ENCODE peak calls at places on chromosome 2, in seven cellular contexts. O, L, H, E, Q, C and K are unnamed samples.

GRCh38 chr2:33337385-33337784 is 139.1 kb upstream of the RASGRP3 start:
- DNase-seq in Q (no peak), H (no peak), E (no peak), O (no peak), L (no peak), C (no peak), K (no peak)

GRCh38 chr2:192148620-192149321 is 46.0 kb downstream of the TMEFF2 start:
- DNase-seq in H (no peak), L (peak; percentile 49), C (no peak), O (no peak), E (no peak), Q (no peak), K (no peak)

GRCh38 chr2:127275356-127275755 is 18.6 kb downstream of the ERCC3 start:
- DNase-seq in O (no peak), L (no peak), Q (no peak), C (no peak), H (no peak), E (no peak), K (no peak)

GRCh38 chr2:47654790-47655562 is 128.0 kb upstream of the MSH6 start:
- DNase-seq in L (no peak), Q (no peak), C (peak; percentile 60), O (no peak), H (no peak), E (no peak), K (no peak)

GRCh38 chr2:75140288-75140687 is 59.0 kb downstream of the TACR1 start:
- DNase-seq in O (no peak), H (no peak), Q (no peak), L (no peak), E (no peak), C (no peak), K (no peak)

GRCh38 chr2:209426432-209426831 is 2.6 kb downstream of the MAP2 start:
- DNase-seq in Q (peak; percentile 9), C (no peak), L (no peak), H (no peak), O (peak; percentile 56), E (no peak), K (no peak)

GRCh38 chr2:193350509-193350908 is 1155.8 kb upstream of the TMEFF2 start:
- DNase-seq in Q (no peak), C (no peak), E (no peak), L (no peak), H (no peak), O (no peak), K (no peak)

GRCh38 chr2:72757177-72757775 is 68.6 kb downstream of the EXOC6B start:
- DNase-seq in H (no peak), L (peak; percentile 76), Q (peak; percentile 45), E (peak; percentile 63), C (no peak), O (peak; percentile 85), K (peak; percentile 100)

GRCh38 chr2:100610381-100610831 is 47.6 kb downstream of the PDCL3 start:
- DNase-seq in Q (peak; percentile 80), O (peak; percentile 70), E (peak; percentile 69), C (no peak), H (peak; percentile 38), L (peak; percentile 49), K (peak; percentile 36)

GRCh38 chr2:102346381-102347130 is 9.0 kb upstream of the IL18R1 start:
- DNase-seq in E (no peak), O (no peak), L (no peak), C (no peak), H (no peak), Q (no peak), K (no peak)

GRCh38 chr2:205237524-205237923 is 444.8 kb upstream of the NRP2 start:
- DNase-seq in O (no peak), C (no peak), L (no peak), E (no peak), H (no peak), Q (no peak), K (no peak)

GRCh38 chr2:60629801-60630385 is 76.4 kb upstream of the BCL11A start:
- DNase-seq in H (no peak), L (no peak), Q (no peak), C (no peak), O (no peak), E (no peak), K (no peak)

GRCh38 chr2:103361712-103362111 is 599.9 kb downstream of the TMEM182 start:
- DNase-seq in Q (peak; percentile 15), L (no peak), O (no peak), H (no peak), C (no peak), E (peak; percentile 45), K (no peak)

GRCh38 chr2:102604754-102605153 is 14.6 kb upstream of the SLC9A2 start:
- DNase-seq in O (peak; percentile 4), H (no peak), L (no peak), E (no peak), Q (no peak), C (no peak), K (no peak)

GRCh38 chr2:214379227-214379626 is 31.6 kb upstream of the VWC2L start:
- DNase-seq in H (no peak), Q (no peak), O (no peak), L (peak; percentile 4), C (no peak), E (no peak), K (no peak)

GRCh38 chr2:69205491-69205890 is 181.5 kb downstream of the GFPT1 start:
- DNase-seq in E (no peak), L (no peak), O (no peak), Q (no peak), H (no peak), C (no peak), K (no peak)

GRCh38 chr2:112827786-112828185 is 8.8 kb downstream of the IL1B start:
- DNase-seq in C (no peak), H (no peak), L (no peak), O (no peak), E (no peak), Q (no peak), K (no peak)

GRCh38 chr2:99598435-99598834 is 108.6 kb upstream of the REV1 start:
- DNase-seq in Q (no peak), E (peak; percentile 41), L (no peak), H (no peak), O (no peak), C (no peak), K (no peak)

GRCh38 chr2:203763425-203764272 is 57.2 kb downstream of the CD28 start:
- DNase-seq in L (no peak), C (no peak), O (no peak), H (no peak), Q (no peak), E (no peak), K (no peak)

GRCh38 chr2:203774760-203775159 is 68.3 kb downstream of the CD28 start:
- DNase-seq in Q (no peak), H (no peak), O (no peak), E (no peak), C (no peak), L (peak; percentile 54), K (no peak)

GRCh38 chr2:142310530-142310929 is 179.7 kb upstream of the LRP1B start:
- DNase-seq in Q (no peak), E (no peak), H (no peak), C (no peak), O (no peak), L (no peak), K (no peak)

GRCh38 chr2:96423281-96423680 is 81.9 kb downstream of the NEURL3 start:
- DNase-seq in E (no peak), Q (no peak), O (no peak), L (no peak), H (no peak), C (no peak), K (no peak)

GRCh38 chr2:28661589-28662001 is 90.0 kb upstream of the PPP1CB start:
- DNase-seq in H (no peak), E (no peak), C (no peak), Q (peak; percentile 63), L (peak; percentile 88), O (peak; percentile 52), K (no peak)
- TF ChIP-seq RAD21 in H (no peak), E (no peak), C (no peak), Q (peak; percentile 41), L (no peak), O (no peak), K (no peak)

GRCh38 chr2:11129598-11130449 is 25.4 kb upstream of the SLC66A3 start:
- DNase-seq in Q (peak; percentile 96), C (no peak), H (peak; percentile 65), L (no peak), E (peak; percentile 85), O (peak; percentile 74), K (peak; percentile 62)
- TF ChIP-seq RAD21 in Q (peak; percentile 68), C (peak; percentile 53), H (no peak), L (no peak), E (peak; percentile 66), O (peak; percentile 74), K (peak; percentile 76)

DNA sequence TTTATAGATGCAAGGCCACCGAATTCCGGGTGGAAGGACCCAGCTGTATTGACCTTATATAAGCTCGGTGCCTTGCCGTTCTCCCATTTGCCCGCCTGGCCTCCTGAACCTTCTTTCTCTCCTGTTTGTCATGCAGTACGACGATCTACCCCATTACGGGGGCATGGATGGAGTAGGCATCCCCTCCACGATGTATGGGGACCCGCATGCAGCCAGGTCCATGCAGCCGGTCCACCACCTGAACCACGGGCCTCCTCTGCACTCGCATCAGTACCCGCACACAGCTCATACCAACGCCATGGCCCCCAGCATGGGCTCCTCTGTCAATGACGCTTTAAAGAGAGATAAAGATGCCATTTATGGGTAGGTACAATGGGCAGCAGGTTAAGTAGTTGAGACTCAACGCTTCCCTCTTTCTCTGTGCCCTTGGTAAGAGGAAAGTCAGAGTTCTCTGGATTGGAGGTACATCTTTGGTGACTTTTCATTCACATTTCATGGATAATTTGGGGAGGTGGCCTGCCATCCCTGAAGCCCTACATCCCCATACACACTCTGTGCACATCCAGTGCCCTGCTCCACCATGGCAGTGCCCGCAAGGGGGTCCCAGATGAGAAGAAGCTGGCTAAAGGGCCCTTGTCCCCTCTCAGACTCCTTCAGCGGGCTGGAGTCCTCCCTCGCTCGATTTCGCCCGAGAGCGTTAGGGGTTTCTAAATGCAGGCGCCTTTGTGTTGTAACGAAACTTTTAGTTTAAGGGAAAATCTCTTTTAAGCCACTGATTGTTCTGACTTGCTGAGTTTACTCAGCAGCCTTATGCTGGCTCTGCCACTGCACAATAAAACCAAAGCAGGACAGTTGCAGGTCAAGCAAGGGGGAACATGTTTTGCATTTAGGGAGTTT is 2.9 kb downstream of the MEIS1 start:
- DNase-seq in Q (peak; percentile 55), L (no peak), E (no peak), O (no peak), H (no peak), C (no peak), K (no peak)
- TF ChIP-seq RAD21 in Q (no peak), L (no peak), E (no peak), O (no peak), H (no peak), C (no peak), K (no peak)

GRCh38 chr2:8681786-8682692 is at the start of gene ID2:
- DNase-seq in Q (peak; percentile 98), L (peak; percentile 98), H (peak; percentile 97), E (peak; percentile 98), C (peak; percentile 88), O (peak; percentile 99), K (peak; percentile 99)

GRCh38 chr2:8684421-8684884 is 2.6 kb downstream of the ID2 start:
- DNase-seq in L (peak; percentile 47), O (peak; percentile 51), H (peak; percentile 38), Q (peak; percentile 52), C (peak; percentile 40), E (peak; percentile 72), K (peak; percentile 63)

GRCh38 chr2:8684885-8685696 is 3.2 kb downstream of the ID2 start:
- DNase-seq in C (no peak), H (peak; percentile 45), Q (no peak), E (peak; percentile 45), O (peak; percentile 63), L (peak; percentile 52), K (peak; percentile 59)

GRCh38 chr2:8682719-8683667 is 1.1 kb downstream of the ID2 start:
- DNase-seq in E (peak; percentile 48), C (no peak), O (peak; percentile 51), Q (peak; percentile 77), H (peak; percentile 8), L (peak; percentile 55), K (peak; percentile 72)

GRCh38 chr2:8685697-8686358 is 4.0 kb downstream of the ID2 start:
- DNase-seq in C (no peak), O (peak; percentile 51), E (peak; percentile 75), H (peak; percentile 8), L (peak; percentile 25), Q (peak; percentile 95), K (peak; percentile 48)
- TF ChIP-seq RAD21 in C (peak; percentile 99), O (peak; percentile 93), E (peak; percentile 99), H (no peak), L (peak; percentile 96), Q (peak; percentile 96), K (peak; percentile 100)